ENCODE peak calls at places on chromosomes 1 and 21, in four cellular contexts. F is GM12891, M is GM12878, Y is K562. N is an unnamed sample.

GRCh38 chr1:10881046-10881445 is 84.6 kb upstream of the CASZ1 start:
- DNase-seq in F (no peak), M (no peak), Y (no peak), N (no peak)

GRCh38 chr1:207848234-207848633 is 62.7 kb downstream of the CD34 start:
- DNase-seq in F (no peak), M (no peak), Y (peak), N (no peak)

GRCh38 chr1:40792036-40792435 is 8.4 kb downstream of the KCNQ4 start:
- DNase-seq in F (no peak), M (no peak), Y (no peak), N (no peak)

GRCh38 chr1:45589861-45590260 is 6.0 kb downstream of the NASP start:
- DNase-seq in F (no peak), M (no peak), Y (no peak), N (no peak)

GRCh38 chr21:45430521-45431501 is 25.8 kb downstream of the COL18A1 start:
- DNase-seq in F (no peak), M (no peak), Y (peak), N (no peak)

GRCh38 chr1:3380465-3380864 is 74.0 kb upstream of the ARHGEF16 start:
- DNase-seq in F (no peak), M (no peak), Y (no peak), N (no peak)

GRCh38 chr1:70667771-70668170 is 256.7 kb downstream of the CTH start:
- DNase-seq in F (no peak), M (no peak), Y (no peak), N (no peak)

GRCh38 chr1:110150330-110151174 is at the start of gene SLC6A17:
- DNase-seq in F (no peak), M (no peak), Y (no peak), N (no peak)

GRCh38 chr1:22665752-22666151 is 12.7 kb downstream of the C1QB start:
- DNase-seq in F (no peak), M (no peak), Y (peak), N (no peak)

GRCh38 chr1:63157085-63157484 is 165.3 kb upstream of the FOXD3 start:
- DNase-seq in F (no peak), M (no peak), Y (no peak), N (no peak)

GRCh38 chr1:58454807-58455206 is 91.7 kb downstream of the OMA1 start:
- DNase-seq in F (no peak), M (no peak), Y (no peak), N (no peak)

GRCh38 chr1:188590641-188591040 is 1761.9 kb downstream of the PLA2G4A start:
- DNase-seq in F (no peak), M (no peak), Y (no peak), N (no peak)

GRCh38 chr1:169081503-169082123 is 24.9 kb upstream of the ATP1B1 start:
- DNase-seq in F (no peak), M (no peak), Y (no peak), N (no peak)
- TF ChIP-seq SPI1 in F (no peak), M (no peak), Y (no peak), N (no peak)

GRCh38 chr1:198922638-198923430 is 284.0 kb downstream of the PTPRC start:
- DNase-seq in F (no peak), M (peak), Y (no peak), N (no peak)
- TF ChIP-seq SPI1 in F (no peak), M (no peak), Y (no peak), N (no peak)

GRCh38 chr1:221669441-221669840 is 72.4 kb downstream of the DUSP10 start:
- DNase-seq in F (no peak), M (no peak), Y (no peak), N (no peak)

GRCh38 chr1:221670081-221670480 is 71.8 kb downstream of the DUSP10 start:
- DNase-seq in F (no peak), M (no peak), Y (no peak), N (no peak)

GRCh38 chr1:221664253-221664652 is 77.6 kb downstream of the DUSP10 start:
- DNase-seq in F (no peak), M (no peak), Y (no peak), N (no peak)

GRCh38 chr1:221663321-221663720 is 78.6 kb downstream of the DUSP10 start:
- DNase-seq in F (no peak), M (no peak), Y (no peak), N (no peak)

GRCh38 chr1:221667504-221667903 is 74.4 kb downstream of the DUSP10 start:
- DNase-seq in F (no peak), M (peak), Y (peak), N (peak)
- TF ChIP-seq SPI1 in F (peak), M (peak), Y (no peak), N (no peak)

GRCh38 chr21:36005018-36005417 is 55.3 kb downstream of the SETD4 start:
- DNase-seq in F (no peak), M (no peak), Y (peak), N (peak)
- TF ChIP-seq SPI1 in F (no peak), M (no peak), Y (peak), N (peak)

DNA sequence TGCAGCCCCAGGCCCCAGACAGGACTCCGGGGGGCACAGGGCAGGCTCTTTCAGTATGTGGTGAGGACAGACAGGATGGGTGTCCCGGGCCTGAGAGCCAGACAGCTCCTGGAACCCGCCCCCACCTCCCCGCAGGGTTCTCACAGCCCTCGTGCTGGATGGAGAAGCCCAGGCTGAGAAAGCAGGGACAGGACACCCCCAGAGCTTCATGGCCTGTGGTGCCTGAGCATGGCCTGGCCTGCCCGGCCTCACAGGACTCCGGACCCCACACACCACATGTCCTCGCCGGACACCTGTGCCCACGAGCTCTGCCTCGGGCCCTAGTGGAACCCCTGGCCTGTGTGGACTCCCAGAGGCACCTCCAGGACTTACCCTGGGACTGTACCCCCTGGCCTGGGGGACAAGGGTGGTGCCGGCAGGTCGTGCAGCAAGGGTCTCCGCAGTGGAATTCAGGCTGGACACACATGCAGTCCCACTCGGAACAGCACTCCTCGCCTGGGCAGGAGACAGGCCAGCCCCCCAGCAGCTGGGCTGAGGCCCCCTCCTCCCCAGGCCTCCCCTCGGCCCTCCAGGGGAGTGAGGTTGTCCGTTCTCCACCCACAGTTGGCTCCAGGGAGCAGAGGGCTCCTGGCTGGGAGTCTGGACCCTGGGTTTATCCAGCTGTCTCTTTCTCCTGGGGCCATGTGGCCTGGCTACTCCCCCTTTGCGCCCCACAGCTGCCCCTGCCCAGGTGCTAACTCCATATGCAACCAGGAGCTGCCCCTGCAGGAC is 1.2 kb downstream of the TNFRSF18 start:
- DNase-seq in F (no peak), M (no peak), Y (no peak), N (no peak)
- TF ChIP-seq SPI1 in F (no peak), M (no peak), Y (no peak), N (no peak)

GRCh38 chr1:173333581-173333980 is 126.5 kb upstream of the TNFSF4 start:
- DNase-seq in F (no peak), M (peak), Y (no peak), N (no peak)
- TF ChIP-seq SPI1 in F (no peak), M (no peak), Y (no peak), N (no peak)

DNA sequence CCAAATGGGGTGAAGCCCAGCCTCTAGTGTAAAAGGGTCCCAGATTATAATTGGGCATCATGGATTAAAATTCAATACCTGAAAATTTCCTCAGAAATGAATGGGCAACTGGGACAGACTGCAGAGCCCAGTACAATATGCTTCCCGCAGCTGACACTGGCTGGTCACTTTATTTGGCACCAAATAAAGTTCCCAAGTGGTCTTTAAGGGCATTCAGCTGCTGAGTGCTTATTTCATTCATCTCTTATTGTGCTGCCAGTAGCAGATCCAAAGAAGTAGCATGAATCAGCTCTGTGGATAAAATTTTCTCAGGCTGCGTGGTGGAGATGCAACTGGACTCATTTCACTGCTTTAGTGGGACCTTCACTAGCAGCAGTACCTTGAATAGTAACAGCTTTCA is 226.4 kb upstream of the ADGRL2 start:
- DNase-seq in F (no peak), M (no peak), Y (no peak), N (no peak)
- TF ChIP-seq SPI1 in F (no peak), M (no peak), Y (no peak), N (no peak)

GRCh38 chr1:223033658-223034057 is 109.4 kb downstream of the TLR5 start:
- DNase-seq in F (no peak), M (no peak), Y (no peak), N (no peak)
- TF ChIP-seq SPI1 in F (no peak), M (no peak), Y (no peak), N (no peak)

DNA sequence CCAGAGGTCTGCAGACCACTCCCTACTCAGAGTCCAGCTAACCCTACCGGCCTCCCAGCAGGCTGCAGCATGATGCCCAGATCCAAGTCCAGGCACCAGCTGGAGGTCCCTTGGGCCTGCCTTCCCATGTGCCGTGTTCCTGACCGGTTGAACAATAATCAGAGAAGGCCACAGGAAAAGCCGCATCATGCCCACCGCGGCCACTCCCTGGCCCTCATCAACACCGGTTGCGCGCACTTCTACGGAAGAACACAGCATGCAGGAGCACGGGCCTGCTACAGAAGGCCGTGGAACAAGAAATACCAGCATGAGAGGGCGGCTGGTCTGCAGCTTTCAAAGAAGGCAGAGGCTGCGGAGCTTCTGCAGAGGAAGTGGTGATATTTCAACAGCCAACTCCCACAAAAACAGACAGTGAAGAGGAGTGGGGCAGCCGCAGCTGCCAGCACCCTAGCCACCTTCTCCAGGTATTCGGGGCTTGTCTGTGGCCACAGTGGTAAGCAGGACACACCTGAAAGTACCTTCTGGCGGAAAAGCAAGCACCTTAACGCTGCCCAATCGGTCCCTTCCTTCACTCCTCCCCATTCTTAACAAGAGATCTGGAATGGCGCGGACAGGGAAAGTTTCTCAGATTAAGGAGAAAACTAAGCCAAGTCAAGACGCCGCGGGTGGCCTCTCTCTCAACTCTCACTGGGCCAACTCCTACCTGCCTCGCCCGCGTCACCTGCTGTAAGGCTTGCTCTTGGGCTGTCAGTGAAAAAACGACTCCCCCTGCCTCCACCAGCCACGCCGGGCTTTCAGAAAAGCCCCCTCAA is 1.5 kb downstream of the PGBD5 start:
- DNase-seq in F (no peak), M (no peak), Y (no peak), N (peak)
- TF ChIP-seq SPI1 in F (no peak), M (no peak), Y (no peak), N (peak)

GRCh38 chr1:99850458-99850974 is 355 bp downstream of the AGL start:
- DNase-seq in F (no peak), M (no peak), Y (no peak), N (no peak)
- TF ChIP-seq SPI1 in F (no peak), M (no peak), Y (peak), N (no peak)

N was measured in HL-60.